ENCODE peak calls at places on chromosomes 1 and 21, in six cellular contexts. U, Y, V, B, N and T are unnamed samples.

GRCh38 chr1:58768971-58769808 is 14.7 kb downstream of the JUN start:
- DNase-seq in Y (no peak), U (peak), V (peak), N (no peak), B (peak), T (no peak)

GRCh38 chr1:41861509-41862410 is 57.0 kb downstream of the HIVEP3 start:
- DNase-seq in V (no peak), U (peak), B (no peak), Y (no peak), N (no peak), T (no peak)

GRCh38 chr21:43701936-43702784 is 16.8 kb upstream of the PDXK start:
- DNase-seq in Y (no peak), V (no peak), B (no peak), N (no peak), U (no peak), T (no peak)

GRCh38 chr21:37829447-37829846 is 86.8 kb downstream of the KCNJ6 start:
- DNase-seq in B (peak), Y (no peak), N (no peak), U (peak), V (peak), T (no peak)

GRCh38 chr1:88936760-88937342 is 45.5 kb upstream of the GTF2B start:
- DNase-seq in U (no peak), B (no peak), Y (no peak), V (no peak), N (no peak), T (no peak)

GRCh38 chr1:6181347-6181770 is 1.2 kb upstream of the CHD5 start:
- DNase-seq in N (no peak), B (no peak), V (no peak), U (no peak), Y (no peak), T (no peak)

GRCh38 chr1:96559181-96559580 is 162.4 kb upstream of the PTBP2 start:
- DNase-seq in B (no peak), U (peak), V (no peak), Y (no peak), N (no peak), T (no peak)

GRCh38 chr1:209590405-209590804 is 6.9 kb downstream of the CAMK1G start:
- DNase-seq in Y (no peak), V (no peak), B (no peak), U (peak), N (no peak), T (no peak)

GRCh38 chr1:117883620-117884019 is 45.8 kb downstream of the GDAP2 start:
- DNase-seq in V (no peak), N (no peak), U (peak), B (no peak), Y (no peak), T (no peak)

GRCh38 chr1:201191723-201192477 is 1.3 kb downstream of the IGFN1 start:
- DNase-seq in N (no peak), U (peak), V (no peak), B (no peak), Y (peak), T (no peak)

GRCh38 chr1:221727146-221728036 is 14.5 kb downstream of the DUSP10 start:
- DNase-seq in N (no peak), U (no peak), B (peak), Y (no peak), V (no peak), T (no peak)

GRCh38 chr1:27979151-27979858 is 19.5 kb downstream of the XKR8 start:
- DNase-seq in Y (peak), B (peak), U (peak), V (peak), N (no peak), T (peak)

GRCh38 chr1:244874974-244875579 is 10.7 kb upstream of the HNRNPU start:
- DNase-seq in V (no peak), B (no peak), N (no peak), Y (no peak), U (no peak), T (no peak)

GRCh38 chr1:159889821-159890252 is 10.1 kb downstream of the CFAP45 start:
- DNase-seq in B (peak), U (peak), Y (peak), V (peak), N (peak), T (no peak)

GRCh38 chr21:38938343-38938742 is 132.6 kb downstream of the ETS2 start:
- DNase-seq in B (peak), N (no peak), V (no peak), U (no peak), Y (no peak), T (no peak)

GRCh38 chr21:33348728-33349127 is 24.0 kb downstream of the IFNAR1 start:
- DNase-seq in U (no peak), N (no peak), Y (no peak), B (no peak), V (no peak), T (no peak)

GRCh38 chr1:107594541-107594940 is 370.4 kb downstream of the VAV3 start:
- DNase-seq in N (no peak), U (no peak), Y (no peak), V (no peak), B (no peak), T (no peak)

GRCh38 chr1:173095632-173096031 is 44.9 kb upstream of the TNFSF18 start:
- DNase-seq in B (no peak), V (no peak), Y (peak), U (peak), N (no peak), T (no peak)

GRCh38 chr1:163875214-163875926 is 553.6 kb downstream of the NUF2 start:
- DNase-seq in B (no peak), Y (peak), U (peak), V (no peak), N (no peak), T (no peak)

GRCh38 chr1:230824571-230825060 is 43.7 kb downstream of the C1orf198 start:
- DNase-seq in Y (no peak), B (no peak), U (peak), N (no peak), V (no peak), T (no peak)
- H3K4me3 ChIP-seq in Y (no peak), B (no peak), U (no peak), N (no peak), V (no peak), T (no peak)

GRCh38 chr1:227451062-227451461 is 112.3 kb upstream of the ZNF678 start:
- DNase-seq in N (no peak), B (no peak), V (no peak), U (no peak), Y (no peak), T (no peak)
- H3K4me3 ChIP-seq in N (no peak), B (no peak), V (no peak), U (no peak), Y (no peak), T (no peak)

DNA sequence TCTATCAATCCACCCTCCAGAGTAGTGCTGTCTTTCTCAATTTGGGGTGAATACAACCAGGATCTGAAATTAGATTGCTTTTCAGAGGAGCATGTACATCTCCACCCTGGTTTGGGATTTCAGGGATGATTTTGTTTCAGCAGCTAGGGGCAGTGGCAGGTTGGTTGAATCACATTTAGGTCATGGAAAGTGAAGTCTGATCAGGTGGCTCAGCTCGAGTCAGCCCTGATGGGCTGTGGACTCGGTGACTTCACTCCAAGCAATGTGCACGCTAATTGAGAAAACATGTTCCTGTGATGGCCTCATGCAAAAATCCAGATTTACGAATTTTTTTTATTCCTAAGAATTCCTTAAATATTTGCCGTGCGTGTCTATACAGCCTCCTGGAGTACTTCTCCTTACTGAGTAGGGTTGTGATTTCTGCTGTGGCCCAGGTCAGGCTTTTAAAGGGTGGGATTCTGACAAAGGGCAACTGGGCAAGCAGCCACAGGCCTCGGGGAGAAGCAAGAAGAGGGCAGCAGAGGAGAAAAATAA is 7.5 kb downstream of the NGF start:
- DNase-seq in Y (peak), V (no peak), U (peak), N (no peak), B (no peak), T (no peak)
- H3K4me3 ChIP-seq in Y (peak), V (no peak), U (no peak), N (no peak), B (no peak), T (no peak)

GRCh38 chr1:205630241-205630640 is 1.6 kb downstream of the ELK4 start:
- DNase-seq in B (peak), V (no peak), U (peak), N (no peak), Y (no peak), T (no peak)

GRCh38 chr1:205630651-205631009 is 1.2 kb downstream of the ELK4 start:
- DNase-seq in Y (no peak), U (no peak), N (no peak), V (no peak), B (no peak), T (no peak)

GRCh38 chr1:205627956-205628355 is 3.9 kb downstream of the ELK4 start:
- DNase-seq in V (no peak), U (no peak), B (no peak), Y (no peak), N (no peak), T (no peak)

GRCh38 chr1:205631010-205631726 is 643 bp downstream of the ELK4 start:
- DNase-seq in B (peak), Y (peak), U (peak), V (peak), N (peak), T (no peak)

GRCh38 chr1:205629751-205630150 is 2.1 kb downstream of the ELK4 start:
- DNase-seq in V (no peak), U (no peak), Y (no peak), B (peak), N (no peak), T (no peak)
- H3K4me3 ChIP-seq in V (no peak), U (no peak), Y (peak), B (peak), N (peak), T (peak)

GRCh38 chr1:85296980-85297379 is 20.5 kb upstream of the BCL10 start:
- DNase-seq in B (no peak), U (no peak), N (no peak), Y (no peak), V (no peak), T (no peak)

GRCh38 chr1:85297855-85298629 is 21.6 kb upstream of the BCL10 start:
- DNase-seq in B (peak), U (peak), N (no peak), Y (peak), V (no peak), T (peak)

GRCh38 chr1:85295654-85296053 is 19.2 kb upstream of the BCL10 start:
- DNase-seq in Y (no peak), B (no peak), V (no peak), N (no peak), U (no peak), T (no peak)

GRCh38 chr1:85295006-85295431 is 18.6 kb upstream of the BCL10 start:
- DNase-seq in U (peak), Y (peak), B (no peak), V (no peak), N (no peak), T (no peak)

GRCh38 chr1:85297538-85297854 is 21.1 kb upstream of the BCL10 start:
- DNase-seq in N (no peak), U (no peak), B (no peak), Y (no peak), V (no peak), T (no peak)
- H3K4me3 ChIP-seq in N (no peak), U (peak), B (no peak), Y (no peak), V (no peak), T (no peak)

GRCh38 chr1:92476071-92476607 is 10.6 kb downstream of the GFI1 start:
- DNase-seq in B (no peak), Y (no peak), U (no peak), V (peak), N (no peak), T (no peak)
- H3K4me3 ChIP-seq in B (no peak), Y (no peak), U (no peak), V (peak), N (no peak), T (no peak)

GRCh38 chr1:153944005-153944821 is 2.3 kb downstream of the DENND4B start:
- DNase-seq in N (no peak), Y (no peak), B (no peak), V (no peak), U (no peak), T (no peak)
- H3K4me3 ChIP-seq in N (peak), Y (no peak), B (peak), V (peak), U (no peak), T (no peak)